ENCODE peak calls at places on chromosomes 7 and 10, in ten cellular contexts. One of them, this sample, is unnamed.

GRCh38 chr10:114489521-114490310 is 85.4 kb upstream of the AFAP1L2 start:
- DNase-seq in stimulated activated CD4-positive, alpha-beta T cell treated with anti-CD3 and anti-CD28 coated beads, Interleukin-1b, Interleukin-23, amount 100 ng/mL, for 24 hours: no peak
- DNase-seq in cerebellar cortex: no peak
- DNase-seq in midbrain: peak; percentile 8
- DNase-seq in NCI-H1436: no peak
- DNase-seq in cardiac fibroblast: no peak
- DNase-seq in stimulated activated CD8-positive, alpha-beta memory T cell treated with anti-CD3 and anti-CD28 coated beads, Interleukin-4, amount 100 ng/mL, for 4 hours: no peak
- DNase-seq in amniotic stem cell: no peak
- DNase-seq in SK-MEL-5: peak; percentile 94
- DNase-seq in substantia nigra: no peak
- DNase-seq in this sample: no peak

GRCh38 chr7:149171894-149172533 is 23.3 kb upstream of the ZNF282 start:
- DNase-seq in midbrain: no peak
- DNase-seq in substantia nigra: no peak
- DNase-seq in cardiac fibroblast: peak; percentile 59
- DNase-seq in NCI-H1436: no peak
- DNase-seq in amniotic stem cell: no peak
- DNase-seq in stimulated activated CD4-positive, alpha-beta T cell treated with anti-CD3 and anti-CD28 coated beads, Interleukin-1b, Interleukin-23, amount 100 ng/mL, for 24 hours: no peak
- DNase-seq in stimulated activated CD8-positive, alpha-beta memory T cell treated with anti-CD3 and anti-CD28 coated beads, Interleukin-4, amount 100 ng/mL, for 4 hours: no peak
- DNase-seq in SK-MEL-5: no peak
- DNase-seq in cerebellar cortex: no peak
- DNase-seq in this sample: no peak

GRCh38 chr10:132036153-132036886 is 29.4 kb upstream of the JAKMIP3 start:
- DNase-seq in SK-MEL-5: no peak
- DNase-seq in amniotic stem cell: no peak
- DNase-seq in stimulated activated CD4-positive, alpha-beta T cell treated with anti-CD3 and anti-CD28 coated beads, Interleukin-1b, Interleukin-23, amount 100 ng/mL, for 24 hours: no peak
- DNase-seq in NCI-H1436: no peak
- DNase-seq in cerebellar cortex: peak; percentile 29
- DNase-seq in substantia nigra: no peak
- DNase-seq in cardiac fibroblast: peak; percentile 14
- DNase-seq in stimulated activated CD8-positive, alpha-beta memory T cell treated with anti-CD3 and anti-CD28 coated beads, Interleukin-4, amount 100 ng/mL, for 4 hours: no peak
- DNase-seq in midbrain: peak; percentile 18
- DNase-seq in this sample: no peak

GRCh38 chr7:72190166-72190565 is 222.0 kb downstream of the CALN1 start:
- DNase-seq in cerebellar cortex: no peak
- DNase-seq in stimulated activated CD8-positive, alpha-beta memory T cell treated with anti-CD3 and anti-CD28 coated beads, Interleukin-4, amount 100 ng/mL, for 4 hours: no peak
- DNase-seq in stimulated activated CD4-positive, alpha-beta T cell treated with anti-CD3 and anti-CD28 coated beads, Interleukin-1b, Interleukin-23, amount 100 ng/mL, for 24 hours: no peak
- DNase-seq in cardiac fibroblast: no peak
- DNase-seq in midbrain: no peak
- DNase-seq in NCI-H1436: no peak
- DNase-seq in SK-MEL-5: no peak
- DNase-seq in substantia nigra: no peak
- DNase-seq in amniotic stem cell: no peak
- DNase-seq in this sample: no peak

GRCh38 chr7:133871757-133872156 is 255.4 kb upstream of the LRGUK start:
- DNase-seq in cerebellar cortex: no peak
- DNase-seq in cardiac fibroblast: no peak
- DNase-seq in NCI-H1436: no peak
- DNase-seq in substantia nigra: no peak
- DNase-seq in midbrain: no peak
- DNase-seq in SK-MEL-5: no peak
- DNase-seq in amniotic stem cell: no peak
- DNase-seq in stimulated activated CD8-positive, alpha-beta memory T cell treated with anti-CD3 and anti-CD28 coated beads, Interleukin-4, amount 100 ng/mL, for 4 hours: no peak
- DNase-seq in stimulated activated CD4-positive, alpha-beta T cell treated with anti-CD3 and anti-CD28 coated beads, Interleukin-1b, Interleukin-23, amount 100 ng/mL, for 24 hours: no peak
- DNase-seq in this sample: no peak

GRCh38 chr7:1853619-1854520 is 183.8 kb downstream of the ELFN1 start:
- DNase-seq in midbrain: no peak
- DNase-seq in substantia nigra: no peak
- DNase-seq in NCI-H1436: no peak
- DNase-seq in SK-MEL-5: no peak
- DNase-seq in cardiac fibroblast: no peak
- DNase-seq in amniotic stem cell: no peak
- DNase-seq in cerebellar cortex: no peak
- DNase-seq in stimulated activated CD8-positive, alpha-beta memory T cell treated with anti-CD3 and anti-CD28 coated beads, Interleukin-4, amount 100 ng/mL, for 4 hours: no peak
- DNase-seq in stimulated activated CD4-positive, alpha-beta T cell treated with anti-CD3 and anti-CD28 coated beads, Interleukin-1b, Interleukin-23, amount 100 ng/mL, for 24 hours: no peak
- DNase-seq in this sample: no peak

GRCh38 chr7:42645906-42646305 is 266.0 kb downstream of the C7orf25 start:
- DNase-seq in substantia nigra: no peak
- DNase-seq in amniotic stem cell: no peak
- DNase-seq in SK-MEL-5: no peak
- DNase-seq in stimulated activated CD4-positive, alpha-beta T cell treated with anti-CD3 and anti-CD28 coated beads, Interleukin-1b, Interleukin-23, amount 100 ng/mL, for 24 hours: no peak
- DNase-seq in cardiac fibroblast: peak; percentile 41
- DNase-seq in midbrain: no peak
- DNase-seq in cerebellar cortex: no peak
- DNase-seq in stimulated activated CD8-positive, alpha-beta memory T cell treated with anti-CD3 and anti-CD28 coated beads, Interleukin-4, amount 100 ng/mL, for 4 hours: no peak
- DNase-seq in NCI-H1436: no peak
- DNase-seq in this sample: no peak

GRCh38 chr7:90383422-90383821 is 19.8 kb upstream of the CLDN12 start:
- DNase-seq in substantia nigra: no peak
- DNase-seq in midbrain: no peak
- DNase-seq in stimulated activated CD4-positive, alpha-beta T cell treated with anti-CD3 and anti-CD28 coated beads, Interleukin-1b, Interleukin-23, amount 100 ng/mL, for 24 hours: no peak
- DNase-seq in NCI-H1436: no peak
- DNase-seq in cardiac fibroblast: peak; percentile 83
- DNase-seq in amniotic stem cell: peak; percentile 18
- DNase-seq in SK-MEL-5: no peak
- DNase-seq in stimulated activated CD8-positive, alpha-beta memory T cell treated with anti-CD3 and anti-CD28 coated beads, Interleukin-4, amount 100 ng/mL, for 4 hours: no peak
- DNase-seq in cerebellar cortex: no peak
- DNase-seq in this sample: no peak

GRCh38 chr10:44962870-44963738 is 3.5 kb downstream of the RASSF4 start:
- DNase-seq in NCI-H1436: no peak
- DNase-seq in substantia nigra: no peak
- DNase-seq in stimulated activated CD4-positive, alpha-beta T cell treated with anti-CD3 and anti-CD28 coated beads, Interleukin-1b, Interleukin-23, amount 100 ng/mL, for 24 hours: no peak
- DNase-seq in SK-MEL-5: no peak
- DNase-seq in cerebellar cortex: peak; percentile 50
- DNase-seq in midbrain: no peak
- DNase-seq in cardiac fibroblast: no peak
- DNase-seq in amniotic stem cell: no peak
- DNase-seq in stimulated activated CD8-positive, alpha-beta memory T cell treated with anti-CD3 and anti-CD28 coated beads, Interleukin-4, amount 100 ng/mL, for 4 hours: no peak
- DNase-seq in this sample: no peak

GRCh38 chr7:1193593-1194424 is 33.8 kb upstream of the ZFAND2A start:
- DNase-seq in substantia nigra: peak; percentile 52
- DNase-seq in SK-MEL-5: peak; percentile 77
- DNase-seq in amniotic stem cell: no peak
- DNase-seq in stimulated activated CD4-positive, alpha-beta T cell treated with anti-CD3 and anti-CD28 coated beads, Interleukin-1b, Interleukin-23, amount 100 ng/mL, for 24 hours: no peak
- DNase-seq in cardiac fibroblast: peak; percentile 51
- DNase-seq in NCI-H1436: peak; percentile 36
- DNase-seq in midbrain: peak; percentile 64
- DNase-seq in stimulated activated CD8-positive, alpha-beta memory T cell treated with anti-CD3 and anti-CD28 coated beads, Interleukin-4, amount 100 ng/mL, for 4 hours: no peak
- DNase-seq in cerebellar cortex: peak; percentile 84
- DNase-seq in this sample: no peak

GRCh38 chr10:68406111-68406814 is 814 bp downstream of the RUFY2 start:
- DNase-seq in substantia nigra: peak; percentile 35
- DNase-seq in NCI-H1436: peak; percentile 46
- DNase-seq in stimulated activated CD8-positive, alpha-beta memory T cell treated with anti-CD3 and anti-CD28 coated beads, Interleukin-4, amount 100 ng/mL, for 4 hours: no peak
- DNase-seq in cerebellar cortex: peak; percentile 63
- DNase-seq in stimulated activated CD4-positive, alpha-beta T cell treated with anti-CD3 and anti-CD28 coated beads, Interleukin-1b, Interleukin-23, amount 100 ng/mL, for 24 hours: peak; percentile 11
- DNase-seq in midbrain: peak; percentile 62
- DNase-seq in SK-MEL-5: peak; percentile 55
- DNase-seq in cardiac fibroblast: peak; percentile 68
- DNase-seq in amniotic stem cell: no peak
- DNase-seq in this sample: no peak

GRCh38 chr7:43630466-43630865 is 47.6 kb downstream of the STK17A start:
- DNase-seq in amniotic stem cell: no peak
- DNase-seq in NCI-H1436: no peak
- DNase-seq in cerebellar cortex: no peak
- DNase-seq in substantia nigra: no peak
- DNase-seq in midbrain: no peak
- DNase-seq in cardiac fibroblast: no peak
- DNase-seq in stimulated activated CD8-positive, alpha-beta memory T cell treated with anti-CD3 and anti-CD28 coated beads, Interleukin-4, amount 100 ng/mL, for 4 hours: no peak
- DNase-seq in SK-MEL-5: no peak
- DNase-seq in stimulated activated CD4-positive, alpha-beta T cell treated with anti-CD3 and anti-CD28 coated beads, Interleukin-1b, Interleukin-23, amount 100 ng/mL, for 24 hours: no peak
- DNase-seq in this sample: no peak

GRCh38 chr7:78677391-78677790 is 776.1 kb downstream of the MAGI2 start:
- DNase-seq in NCI-H1436: no peak
- DNase-seq in amniotic stem cell: no peak
- DNase-seq in midbrain: no peak
- DNase-seq in cerebellar cortex: no peak
- DNase-seq in cardiac fibroblast: no peak
- DNase-seq in SK-MEL-5: no peak
- DNase-seq in substantia nigra: no peak
- DNase-seq in stimulated activated CD8-positive, alpha-beta memory T cell treated with anti-CD3 and anti-CD28 coated beads, Interleukin-4, amount 100 ng/mL, for 4 hours: no peak
- DNase-seq in stimulated activated CD4-positive, alpha-beta T cell treated with anti-CD3 and anti-CD28 coated beads, Interleukin-1b, Interleukin-23, amount 100 ng/mL, for 24 hours: no peak
- DNase-seq in this sample: no peak